ENCODE peak calls at places on chromosome 16, in seven cellular contexts. B is body of pancreas, J is left ventricle myocardium inferior, D is B cell, L is colonic mucosa, U is HFF-Myc, E is WERI-Rb-1. S is an unnamed sample.

GRCh38 chr16:88343276-88343791 is 39.4 kb upstream of the ZNF469 start:
- DNase-seq in B (no peak), J (no peak), D (no peak), L (no peak), U (no peak), E (no peak), S (no peak)

GRCh38 chr16:54882556-54882955 is 48.1 kb upstream of the IRX5 start:
- DNase-seq in B (no peak), J (no peak), D (no peak), L (no peak), U (no peak), E (no peak), S (no peak)

GRCh38 chr16:75471723-75472634 is 7.5 kb upstream of the TMEM170A start:
- DNase-seq in B (peak; percentile 70), J (no peak), D (peak; percentile 51), L (peak; percentile 68), U (peak; percentile 42), E (peak; percentile 69), S (peak; percentile 36)

GRCh38 chr16:13902677-13903076 is 17.3 kb upstream of the ERCC4 start:
- DNase-seq in B (no peak), J (no peak), D (no peak), L (no peak), U (no peak), E (no peak), S (no peak)

GRCh38 chr16:84005391-84005790 is 37.2 kb downstream of the SLC38A8 start:
- DNase-seq in B (no peak), J (no peak), D (no peak), L (no peak), U (no peak), E (no peak), S (no peak)

GRCh38 chr16:85086347-85087291 is 25.7 kb downstream of the CIBAR2 start:
- DNase-seq in B (peak; percentile 71), J (peak; percentile 78), D (peak; percentile 74), L (peak; percentile 80), U (no peak), E (peak; percentile 68), S (peak; percentile 20)

GRCh38 chr16:64679976-64680375 is 441.9 kb downstream of the CDH11 start:
- DNase-seq in B (no peak), J (no peak), D (no peak), L (no peak), U (no peak), E (no peak), S (no peak)

GRCh38 chr16:59370717-59371116 is 636.6 kb upstream of the GOT2 start:
- DNase-seq in B (no peak), J (no peak), D (no peak), L (no peak), U (no peak), E (no peak), S (no peak)

GRCh38 chr16:60684002-60684401 is 1352.2 kb downstream of the CDH8 start:
- DNase-seq in B (no peak), J (no peak), D (no peak), L (no peak), U (no peak), E (no peak), S (no peak)

GRCh38 chr16:85677383-85677967 is 11.3 kb downstream of the GINS2 start:
- DNase-seq in B (no peak), J (no peak), D (no peak), L (no peak), U (no peak), E (peak; percentile 50), S (no peak)

GRCh38 chr16:85234310-85235235 is 122.3 kb upstream of the CIBAR2 start:
- DNase-seq in B (peak; percentile 61), J (peak; percentile 67), D (no peak), L (peak; percentile 57), U (peak; percentile 46), E (peak; percentile 71), S (peak; percentile 73)

GRCh38 chr16:67666032-67666537 is 465 bp downstream of the ENKD1 start:
- DNase-seq in B (peak; percentile 70), J (peak; percentile 49), D (peak; percentile 32), L (no peak), U (no peak), E (peak; percentile 64), S (no peak)
- TF ChIP-seq CTCF in B (no peak), J (no peak), D (no peak), L (no peak), U (no peak), E (no peak), S (no peak)

GRCh38 chr16:67294927-67295326 is 15.6 kb downstream of the PLEKHG4 start:
- DNase-seq in B (no peak), J (no peak), D (no peak), L (no peak), U (peak; percentile 63), E (no peak), S (no peak)
- TF ChIP-seq CTCF in B (no peak), J (no peak), D (no peak), L (no peak), U (no peak), E (no peak), S (peak; percentile 29)

DNA sequence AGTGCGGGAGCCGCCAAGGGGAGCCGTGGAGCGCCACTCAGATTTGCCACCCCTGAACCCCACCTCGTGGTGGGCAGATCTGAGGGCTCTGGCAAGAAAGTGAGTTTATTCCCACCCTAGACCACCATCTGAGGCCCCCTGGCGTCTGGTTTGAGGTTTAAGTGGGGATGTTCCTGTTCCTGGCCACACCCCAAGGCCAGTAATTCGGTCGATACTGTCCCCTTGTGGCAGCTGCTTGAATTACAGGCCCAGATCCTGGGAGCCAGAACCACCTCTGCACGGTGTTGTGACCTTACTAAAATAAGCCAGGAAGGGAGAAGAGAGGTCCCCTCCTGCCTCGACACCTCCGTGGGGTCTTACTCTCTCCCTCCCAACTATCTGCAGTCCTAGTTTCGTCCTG is 3.3 kb upstream of the LAT start:
- DNase-seq in B (peak; percentile 16), J (no peak), D (peak; percentile 37), L (peak; percentile 52), U (no peak), E (peak; percentile 32), S (no peak)
- TF ChIP-seq CTCF in B (no peak), J (peak; percentile 40), D (peak; percentile 54), L (peak; percentile 28), U (peak; percentile 89), E (peak; percentile 73), S (peak; percentile 36)

DNA sequence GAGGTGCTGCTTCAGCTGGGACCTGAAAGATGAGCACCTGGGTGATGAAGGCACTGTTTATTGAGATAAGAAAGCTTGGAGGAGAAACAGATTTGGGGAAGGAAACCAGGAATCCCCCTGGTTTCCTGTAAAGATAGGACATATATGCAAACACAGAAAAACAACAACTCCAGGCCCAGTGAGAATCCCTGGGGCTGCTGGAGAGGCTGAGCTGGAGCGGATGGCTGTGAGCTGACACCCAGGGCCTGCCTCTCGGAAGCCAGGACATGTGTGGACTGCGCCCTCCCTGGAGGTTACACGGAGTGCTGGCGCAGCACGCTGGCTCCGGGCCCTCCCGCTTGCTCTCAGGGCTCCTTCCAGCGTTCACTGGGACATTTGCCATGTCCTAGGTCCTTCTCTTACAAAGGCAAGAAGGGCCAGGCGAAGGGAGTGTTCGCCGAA is 57.5 kb downstream of the CYB5B start:
- DNase-seq in B (peak; percentile 73), J (peak; percentile 92), D (no peak), L (peak; percentile 50), U (no peak), E (no peak), S (peak; percentile 42)
- TF ChIP-seq CTCF in B (no peak), J (peak; percentile 38), D (no peak), L (no peak), U (no peak), E (no peak), S (peak; percentile 14)

DNA sequence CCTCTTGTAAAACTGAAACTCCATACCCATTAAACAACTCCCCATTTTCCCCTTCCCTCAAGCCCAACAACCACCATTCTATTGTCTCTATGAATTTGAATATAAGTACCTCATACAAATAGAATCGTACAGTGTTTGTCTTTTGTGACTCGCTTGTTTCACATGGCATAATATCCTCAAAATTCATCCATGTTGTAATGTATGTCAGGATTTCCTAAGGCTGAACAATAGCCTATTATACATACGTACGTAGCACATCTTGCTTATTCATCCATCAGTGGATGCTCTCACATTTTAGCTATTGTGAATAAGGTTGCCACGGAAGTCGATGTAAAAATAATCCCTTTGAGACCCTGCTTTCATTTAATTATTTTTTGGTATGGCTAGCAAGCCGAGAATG is 371.4 kb downstream of the NPIPA8 start:
- DNase-seq in B (no peak), J (no peak), D (no peak), L (no peak), U (no peak), E (no peak), S (no peak)
- TF ChIP-seq CTCF in B (no peak), J (no peak), D (no peak), L (no peak), U (no peak), E (no peak), S (no peak)

GRCh38 chr16:89378947-89379771 is 111.2 kb downstream of the ANKRD11 start:
- DNase-seq in B (no peak), J (no peak), D (no peak), L (no peak), U (no peak), E (peak; percentile 37), S (no peak)
- TF ChIP-seq CTCF in B (no peak), J (no peak), D (no peak), L (no peak), U (no peak), E (peak; percentile 29), S (no peak)

GRCh38 chr16:30445408-30446202 is at the start of gene SEPHS2:
- DNase-seq in B (peak; percentile 99), J (peak; percentile 99), D (peak; percentile 92), L (peak; percentile 100), U (peak; percentile 89), E (peak; percentile 97), S (peak; percentile 95)
- TF ChIP-seq CTCF in B (no peak), J (peak; percentile 54), D (peak; percentile 47), L (peak; percentile 33), U (peak; percentile 38), E (peak; percentile 46), S (peak; percentile 53)

GRCh38 chr16:25996052-25996451 is 304.3 kb downstream of the HS3ST4 start:
- DNase-seq in B (no peak), J (no peak), D (no peak), L (no peak), U (no peak), E (no peak), S (no peak)
- TF ChIP-seq CTCF in B (no peak), J (no peak), D (no peak), L (no peak), U (no peak), E (peak; percentile 3), S (no peak)

DNA sequence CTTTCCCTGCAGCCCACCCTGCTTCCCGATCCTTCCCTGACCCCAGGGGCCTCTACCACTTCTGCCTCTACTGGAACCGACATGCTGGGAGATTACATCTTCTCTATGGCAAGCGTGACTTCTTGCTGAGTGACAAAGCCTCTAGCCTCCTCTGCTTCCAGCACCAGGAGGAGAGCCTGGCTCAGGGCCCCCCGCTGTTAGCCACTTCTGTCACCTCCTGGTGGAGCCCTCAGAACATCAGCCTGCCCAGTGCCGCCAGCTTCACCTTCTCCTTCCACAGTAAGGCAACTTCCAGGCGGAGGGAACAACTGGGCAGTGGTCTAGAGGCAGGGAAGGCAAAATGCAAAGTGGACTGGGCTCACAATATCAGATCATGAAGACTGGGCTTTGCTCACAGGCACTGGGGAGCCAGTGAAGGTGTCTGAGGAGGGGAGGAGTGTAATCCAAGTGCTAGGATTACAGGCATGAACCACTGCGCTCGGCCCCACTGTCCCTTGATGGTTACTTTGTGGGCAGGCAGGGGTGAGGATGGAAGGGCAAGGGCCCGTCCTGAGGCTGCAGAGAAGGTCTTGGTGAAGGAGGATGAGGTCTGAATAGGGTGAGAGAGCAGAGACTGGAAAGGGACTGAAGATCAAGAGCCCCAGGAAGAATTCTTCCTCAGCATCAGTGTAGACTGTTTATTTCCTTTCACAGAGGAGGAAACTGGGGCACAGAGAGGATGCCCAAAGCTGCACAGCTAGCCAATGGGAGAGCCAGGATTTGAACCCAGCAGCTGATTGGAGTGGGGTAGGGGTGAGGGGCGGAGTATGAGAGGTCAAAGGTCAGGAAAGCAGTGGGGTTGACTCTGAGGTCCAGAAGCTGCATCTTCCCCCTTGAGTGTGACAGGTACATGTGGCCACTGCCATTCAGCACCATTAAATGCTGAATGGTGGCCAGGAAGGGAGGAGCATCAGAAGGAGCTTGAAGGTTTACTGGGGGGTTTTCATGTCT is 16.5 kb upstream of the ADGRG3 start:
- DNase-seq in B (no peak), J (no peak), D (no peak), L (no peak), U (no peak), E (peak; percentile 54), S (no peak)
- TF ChIP-seq CTCF in B (no peak), J (no peak), D (no peak), L (no peak), U (no peak), E (peak; percentile 15), S (no peak)